ENCODE peak calls at places on chromosomes 12 and 14, in seven cellular contexts. One of them, this sample, is unnamed.

GRCh38 chr14:37369446-37369845 is 171.7 kb downstream of the MIPOL1 start:
- DNase-seq in HFFc6: no peak
- DNase-seq in PC-3: no peak
- DNase-seq in thoracic aorta: no peak
- DNase-seq in OCI-LY7: no peak
- DNase-seq in astrocyte: no peak
- DNase-seq in RWPE1: no peak
- DNase-seq in this sample: no peak

GRCh38 chr12:117090388-117090787 is 8.8 kb downstream of the TESC start:
- DNase-seq in OCI-LY7: no peak
- DNase-seq in thoracic aorta: no peak
- DNase-seq in PC-3: no peak
- DNase-seq in HFFc6: no peak
- DNase-seq in astrocyte: no peak
- DNase-seq in RWPE1: no peak
- DNase-seq in this sample: no peak

GRCh38 chr12:122517877-122518276 is 8.9 kb downstream of the RSRC2 start:
- DNase-seq in RWPE1: no peak
- DNase-seq in thoracic aorta: no peak
- DNase-seq in PC-3: peak; percentile 53
- DNase-seq in astrocyte: peak; percentile 98
- DNase-seq in HFFc6: peak; percentile 94
- DNase-seq in OCI-LY7: no peak
- DNase-seq in this sample: no peak

GRCh38 chr14:54396183-54396492 is 669 bp upstream of the CDKN3 start:
- DNase-seq in thoracic aorta: no peak
- DNase-seq in OCI-LY7: no peak
- DNase-seq in PC-3: peak; percentile 24
- DNase-seq in astrocyte: no peak
- DNase-seq in RWPE1: no peak
- DNase-seq in HFFc6: no peak
- DNase-seq in this sample: no peak

GRCh38 chr12:6229823-6230222 is 29.6 kb downstream of the CD9 start:
- DNase-seq in RWPE1: no peak
- DNase-seq in OCI-LY7: no peak
- DNase-seq in astrocyte: peak; percentile 97
- DNase-seq in thoracic aorta: peak; percentile 58
- DNase-seq in HFFc6: peak; percentile 96
- DNase-seq in PC-3: peak; percentile 76
- DNase-seq in this sample: no peak

GRCh38 chr12:9731797-9732196 is 1.1 kb downstream of the CLECL1 start:
- DNase-seq in RWPE1: no peak
- DNase-seq in HFFc6: no peak
- DNase-seq in astrocyte: no peak
- DNase-seq in PC-3: no peak
- DNase-seq in OCI-LY7: peak; percentile 77
- DNase-seq in thoracic aorta: no peak
- DNase-seq in this sample: no peak

GRCh38 chr12:31220061-31220460 is 105.9 kb downstream of the SINHCAF start:
- DNase-seq in PC-3: no peak
- DNase-seq in OCI-LY7: no peak
- DNase-seq in astrocyte: no peak
- DNase-seq in HFFc6: no peak
- DNase-seq in thoracic aorta: no peak
- DNase-seq in RWPE1: no peak
- DNase-seq in this sample: no peak

GRCh38 chr12:104138747-104139186 is 757 bp upstream of the NFYB start:
- DNase-seq in astrocyte: no peak
- DNase-seq in RWPE1: no peak
- DNase-seq in HFFc6: no peak
- DNase-seq in PC-3: no peak
- DNase-seq in OCI-LY7: no peak
- DNase-seq in thoracic aorta: no peak
- DNase-seq in this sample: no peak

GRCh38 chr12:69397978-69398377 is 38.4 kb downstream of the YEATS4 start:
- DNase-seq in astrocyte: peak; percentile 95
- DNase-seq in HFFc6: peak; percentile 29
- DNase-seq in RWPE1: no peak
- DNase-seq in thoracic aorta: no peak
- DNase-seq in PC-3: peak; percentile 14
- DNase-seq in OCI-LY7: no peak
- DNase-seq in this sample: no peak

GRCh38 chr14:88863167-88863566 is 38.7 kb downstream of the TTC8 start:
- DNase-seq in OCI-LY7: no peak
- DNase-seq in PC-3: no peak
- DNase-seq in astrocyte: no peak
- DNase-seq in HFFc6: no peak
- DNase-seq in RWPE1: no peak
- DNase-seq in thoracic aorta: no peak
- DNase-seq in this sample: no peak

GRCh38 chr12:99768758-99769157 is 121.2 kb downstream of the GARIN6 start:
- DNase-seq in RWPE1: no peak
- DNase-seq in PC-3: no peak
- DNase-seq in OCI-LY7: no peak
- DNase-seq in astrocyte: no peak
- DNase-seq in thoracic aorta: no peak
- DNase-seq in HFFc6: no peak
- DNase-seq in this sample: no peak

GRCh38 chr12:53737951-53738833 is 10.9 kb upstream of the CALCOCO1 start:
- DNase-seq in thoracic aorta: no peak
- DNase-seq in PC-3: no peak
- DNase-seq in RWPE1: no peak
- DNase-seq in astrocyte: no peak
- DNase-seq in HFFc6: no peak
- DNase-seq in OCI-LY7: no peak
- DNase-seq in this sample: no peak

GRCh38 chr14:43540948-43541347 is 966.1 kb downstream of the FSCB start:
- DNase-seq in PC-3: peak; percentile 38
- DNase-seq in astrocyte: no peak
- DNase-seq in thoracic aorta: no peak
- DNase-seq in HFFc6: no peak
- DNase-seq in OCI-LY7: no peak
- DNase-seq in RWPE1: no peak
- DNase-seq in this sample: no peak

GRCh38 chr14:71758198-71758955 is 173.9 kb upstream of the RGS6 start:
- DNase-seq in thoracic aorta: no peak
- DNase-seq in RWPE1: no peak
- DNase-seq in PC-3: no peak
- DNase-seq in HFFc6: no peak
- DNase-seq in astrocyte: no peak
- DNase-seq in OCI-LY7: peak; percentile 25
- DNase-seq in this sample: no peak

GRCh38 chr12:121209629-121210572 is at the start of gene P2RX4:
- DNase-seq in PC-3: peak; percentile 78
- DNase-seq in thoracic aorta: peak; percentile 33
- DNase-seq in astrocyte: peak; percentile 50
- DNase-seq in HFFc6: peak; percentile 65
- DNase-seq in RWPE1: peak; percentile 41
- DNase-seq in OCI-LY7: peak; percentile 90
- DNase-seq in this sample: peak; percentile 83

GRCh38 chr12:75099215-75099614 is 110.4 kb downstream of the KCNC2 start:
- DNase-seq in thoracic aorta: no peak
- DNase-seq in RWPE1: no peak
- DNase-seq in astrocyte: peak; percentile 1
- DNase-seq in HFFc6: no peak
- DNase-seq in PC-3: no peak
- DNase-seq in OCI-LY7: no peak
- DNase-seq in this sample: no peak

DNA sequence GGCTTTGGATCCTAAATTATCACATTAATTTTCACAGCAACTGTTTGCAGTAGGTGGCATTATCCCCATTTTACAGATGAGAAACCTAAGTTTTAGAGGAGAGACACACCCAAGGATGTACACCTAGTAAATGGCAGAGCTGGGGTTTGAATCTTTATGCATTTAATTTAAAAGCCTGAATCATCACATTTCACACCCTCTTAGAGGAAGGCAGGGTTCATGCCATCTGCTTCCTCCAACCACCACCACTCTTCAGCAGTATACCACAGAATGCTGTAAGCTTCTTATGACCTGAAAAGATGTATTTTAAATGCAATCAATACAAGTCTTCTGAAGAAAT is 90.3 kb downstream of the CRADD start:
- DNase-seq in HFFc6: no peak
- DNase-seq in RWPE1: no peak
- DNase-seq in astrocyte: no peak
- DNase-seq in thoracic aorta: no peak
- DNase-seq in OCI-LY7: no peak
- DNase-seq in PC-3: no peak
- DNase-seq in this sample: no peak
- TF ChIP-seq CTCF in HFFc6: peak; percentile 22
- TF ChIP-seq CTCF in RWPE1: no peak
- TF ChIP-seq CTCF in astrocyte: no peak
- TF ChIP-seq CTCF in thoracic aorta: no peak
- TF ChIP-seq CTCF in OCI-LY7: no peak
- TF ChIP-seq CTCF in PC-3: no peak
- TF ChIP-seq CTCF in this sample: no peak

DNA sequence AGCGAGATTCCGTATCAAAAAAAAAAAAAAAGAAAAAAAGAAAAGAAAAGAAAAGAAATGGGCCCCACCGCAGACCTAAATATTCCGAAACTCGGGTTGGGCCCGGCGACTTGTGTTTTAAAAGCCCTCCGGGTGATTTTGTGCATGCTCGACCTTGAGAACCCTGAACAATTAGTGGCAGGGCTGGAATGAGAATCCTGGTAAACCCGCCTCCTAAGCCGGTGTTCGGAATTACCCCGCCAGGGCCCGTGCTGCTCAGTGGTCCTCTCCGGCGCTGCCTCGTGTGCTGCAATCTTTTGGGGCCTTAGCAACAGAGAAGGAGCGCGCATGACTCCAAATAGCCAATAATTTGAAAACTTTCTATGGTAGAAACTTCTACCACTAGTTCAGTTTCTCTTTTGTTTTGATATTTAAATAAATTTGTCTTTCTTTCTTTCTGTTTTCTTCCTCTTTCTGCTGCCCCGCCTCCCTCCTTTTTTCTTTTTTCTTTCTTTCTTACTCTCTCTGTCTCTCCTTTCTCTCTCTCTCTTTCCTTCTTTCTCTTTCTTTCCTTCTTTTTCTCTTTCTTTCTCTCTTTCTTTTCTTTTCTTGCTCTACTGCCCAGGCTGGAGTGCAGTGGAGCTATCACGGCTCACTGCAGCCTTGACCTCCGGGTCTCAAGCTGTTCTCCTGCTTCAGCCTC is 1.5 kb upstream of the GALNT6 start:
- DNase-seq in astrocyte: peak; percentile 39
- DNase-seq in RWPE1: no peak
- DNase-seq in HFFc6: peak; percentile 49
- DNase-seq in PC-3: no peak
- DNase-seq in OCI-LY7: no peak
- DNase-seq in thoracic aorta: no peak
- DNase-seq in this sample: peak; percentile 34
- TF ChIP-seq CTCF in astrocyte: no peak
- TF ChIP-seq CTCF in RWPE1: no peak
- TF ChIP-seq CTCF in HFFc6: no peak
- TF ChIP-seq CTCF in PC-3: no peak
- TF ChIP-seq CTCF in OCI-LY7: no peak
- TF ChIP-seq CTCF in thoracic aorta: no peak
- TF ChIP-seq CTCF in this sample: no peak

GRCh38 chr12:83005534-83006197 is 319.0 kb downstream of the TMTC2 start:
- DNase-seq in OCI-LY7: no peak
- DNase-seq in astrocyte: no peak
- DNase-seq in HFFc6: no peak
- DNase-seq in RWPE1: no peak
- DNase-seq in thoracic aorta: no peak
- DNase-seq in PC-3: no peak
- DNase-seq in this sample: no peak

GRCh38 chr12:83010169-83010804 is 323.6 kb downstream of the TMTC2 start:
- DNase-seq in astrocyte: no peak
- DNase-seq in RWPE1: no peak
- DNase-seq in OCI-LY7: peak; percentile 40
- DNase-seq in HFFc6: no peak
- DNase-seq in thoracic aorta: no peak
- DNase-seq in PC-3: no peak
- DNase-seq in this sample: no peak

GRCh38 chr12:83003026-83003425 is 316.3 kb downstream of the TMTC2 start:
- DNase-seq in OCI-LY7: no peak
- DNase-seq in PC-3: no peak
- DNase-seq in astrocyte: no peak
- DNase-seq in thoracic aorta: no peak
- DNase-seq in RWPE1: no peak
- DNase-seq in HFFc6: no peak
- DNase-seq in this sample: no peak

DNA sequence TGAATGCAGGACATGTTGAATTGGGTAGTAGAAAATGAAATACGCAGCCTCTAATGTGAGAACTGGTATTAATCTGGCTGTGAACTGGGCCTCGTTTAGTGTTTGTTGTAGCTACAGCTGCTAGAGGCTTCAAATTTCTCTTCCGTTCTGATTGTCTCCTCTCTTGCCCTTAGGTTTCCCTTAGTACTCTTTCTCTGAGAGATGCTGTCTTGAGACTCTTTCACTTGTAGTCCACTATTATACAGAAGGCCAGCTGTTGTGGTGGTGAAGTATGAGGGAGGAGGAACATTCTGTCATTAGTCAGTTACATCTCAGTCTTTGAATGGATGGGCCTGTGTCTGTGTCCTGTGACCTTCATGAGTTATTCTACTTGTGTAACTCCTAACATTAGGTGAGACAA is 322.0 kb downstream of the TMTC2 start:
- DNase-seq in astrocyte: no peak
- DNase-seq in OCI-LY7: no peak
- DNase-seq in RWPE1: no peak
- DNase-seq in thoracic aorta: no peak
- DNase-seq in PC-3: no peak
- DNase-seq in HFFc6: no peak
- DNase-seq in this sample: no peak
- TF ChIP-seq CTCF in astrocyte: no peak
- TF ChIP-seq CTCF in OCI-LY7: no peak
- TF ChIP-seq CTCF in RWPE1: no peak
- TF ChIP-seq CTCF in thoracic aorta: no peak
- TF ChIP-seq CTCF in PC-3: no peak
- TF ChIP-seq CTCF in HFFc6: no peak
- TF ChIP-seq CTCF in this sample: no peak

GRCh38 chr12:108491256-108491655 is 23.8 kb upstream of the FICD start:
- DNase-seq in HFFc6: no peak
- DNase-seq in PC-3: no peak
- DNase-seq in astrocyte: no peak
- DNase-seq in OCI-LY7: no peak
- DNase-seq in thoracic aorta: no peak
- DNase-seq in RWPE1: no peak
- DNase-seq in this sample: no peak

GRCh38 chr12:108495823-108496579 is 19.1 kb upstream of the FICD start:
- DNase-seq in HFFc6: no peak
- DNase-seq in thoracic aorta: no peak
- DNase-seq in OCI-LY7: no peak
- DNase-seq in RWPE1: no peak
- DNase-seq in astrocyte: no peak
- DNase-seq in PC-3: no peak
- DNase-seq in this sample: no peak

GRCh38 chr12:108498136-108498535 is 16.9 kb upstream of the FICD start:
- DNase-seq in thoracic aorta: no peak
- DNase-seq in astrocyte: no peak
- DNase-seq in HFFc6: no peak
- DNase-seq in RWPE1: no peak
- DNase-seq in PC-3: peak; percentile 23
- DNase-seq in OCI-LY7: no peak
- DNase-seq in this sample: no peak

DNA sequence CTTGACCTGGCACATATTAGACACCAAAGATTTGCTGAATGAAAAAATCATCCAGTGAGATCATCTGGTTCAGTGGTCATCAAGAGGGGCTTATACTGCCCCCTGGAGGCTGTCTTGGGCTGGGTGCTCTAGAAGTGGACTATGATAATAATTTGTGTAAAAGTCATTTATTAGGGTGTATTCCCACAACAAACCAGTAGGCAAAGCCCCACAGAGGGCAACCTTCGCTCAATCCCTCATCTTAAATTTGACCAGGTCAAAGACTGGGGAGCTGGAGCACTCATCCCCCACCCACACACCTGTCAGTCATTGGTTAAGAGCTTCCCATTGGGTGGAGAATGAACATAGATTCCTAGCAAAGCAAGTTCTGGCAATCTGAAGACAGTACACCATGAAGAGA is 20.0 kb upstream of the FICD start:
- DNase-seq in PC-3: peak; percentile 82
- DNase-seq in RWPE1: no peak
- DNase-seq in OCI-LY7: peak; percentile 48
- DNase-seq in thoracic aorta: no peak
- DNase-seq in astrocyte: no peak
- DNase-seq in HFFc6: peak; percentile 8
- DNase-seq in this sample: peak; percentile 41
- TF ChIP-seq CTCF in PC-3: peak; percentile 98
- TF ChIP-seq CTCF in RWPE1: peak; percentile 27
- TF ChIP-seq CTCF in OCI-LY7: peak; percentile 90
- TF ChIP-seq CTCF in thoracic aorta: peak; percentile 39
- TF ChIP-seq CTCF in astrocyte: peak; percentile 64
- TF ChIP-seq CTCF in HFFc6: peak; percentile 81
- TF ChIP-seq CTCF in this sample: peak; percentile 74